ENCODE peak calls at places on chromosomes 4 and X, in seven cellular contexts. X is MM.1S; L is transverse colon; N is foreskin fibroblast; F is H9; V is lower leg skin; Q is CD8-positive, alpha-beta T cell. M is an unnamed sample.

GRCh38 chr4:134202557-134202956 is 968 bp upstream of the PABPC4L start:
- DNase-seq in X (no peak), L (no peak), N (no peak), F (no peak), V (no peak), Q (no peak), M (no peak)

GRCh38 chr4:7291372-7292135 is 99.2 kb downstream of the SORCS2 start:
- DNase-seq in X (no peak), L (peak), N (peak), F (no peak), V (no peak), Q (no peak), M (no peak)

GRCh38 chr4:878796-879729 is 53.1 kb downstream of the GAK start:
- DNase-seq in X (no peak), L (no peak), N (no peak), F (no peak), V (no peak), Q (peak), M (no peak)

GRCh38 chr4:146095091-146095690 is 80.3 kb upstream of the LSM6 start:
- DNase-seq in X (peak), L (peak), N (peak), F (no peak), V (no peak), Q (no peak), M (no peak)

GRCh38 chr4:2962614-2963184 is 507 bp downstream of the NOP14 start:
- DNase-seq in X (peak), L (peak), N (peak), F (peak), V (no peak), Q (no peak), M (no peak)

GRCh38 chr4:25861951-25862410 is 807 bp downstream of the SEL1L3 start:
- DNase-seq in X (peak), L (peak), N (peak), F (peak), V (no peak), Q (peak), M (no peak)

GRCh38 chrX:64975989-64976672 is at the start of gene ZC4H2:
- DNase-seq in X (peak), L (peak), N (peak), F (peak), V (peak), Q (peak), M (peak)

GRCh38 chrX:22164770-22165388 is 107.8 kb upstream of the CBLL2 start:
- DNase-seq in X (no peak), L (no peak), N (peak), F (no peak), V (no peak), Q (no peak), M (no peak)

GRCh38 chr4:14871676-14872430 is 130.4 kb upstream of the CPEB2 start:
- DNase-seq in X (peak), L (peak), N (peak), F (peak), V (no peak), Q (peak), M (no peak)

GRCh38 chrX:97399400-97399799 is 515.7 kb downstream of the RPA4 start:
- DNase-seq in X (peak), L (no peak), N (peak), F (no peak), V (no peak), Q (no peak), M (no peak)

GRCh38 chr4:59987289-59987688 is 1212.8 kb upstream of the ADGRL3 start:
- DNase-seq in X (no peak), L (no peak), N (no peak), F (no peak), V (no peak), Q (no peak), M (no peak)

GRCh38 chrX:84933956-84934556 is 69.6 kb upstream of the APOOL start:
- DNase-seq in X (no peak), L (no peak), N (no peak), F (no peak), V (no peak), Q (no peak), M (no peak)

GRCh38 chr4:65865489-65865888 is 195.2 kb upstream of the EPHA5 start:
- DNase-seq in X (no peak), L (no peak), N (no peak), F (no peak), V (no peak), Q (no peak), M (no peak)

GRCh38 chrX:11129546-11129945 is 18.4 kb downstream of the HCCS start:
- DNase-seq in X (no peak), L (no peak), N (no peak), F (no peak), V (no peak), Q (no peak), M (no peak)

GRCh38 chr4:110638347-110638746 is 15.5 kb upstream of the PITX2 start:
- DNase-seq in X (no peak), L (no peak), N (no peak), F (no peak), V (no peak), Q (no peak), M (no peak)

GRCh38 chr4:139872274-139872673 is 206.7 kb downstream of the MGST2 start:
- DNase-seq in X (no peak), L (no peak), N (peak), F (no peak), V (no peak), Q (no peak), M (no peak)

GRCh38 chr4:165502919-165503907 is 124.4 kb downstream of the CPE start:
- DNase-seq in X (no peak), L (no peak), N (no peak), F (no peak), V (no peak), Q (no peak), M (no peak)

DNA sequence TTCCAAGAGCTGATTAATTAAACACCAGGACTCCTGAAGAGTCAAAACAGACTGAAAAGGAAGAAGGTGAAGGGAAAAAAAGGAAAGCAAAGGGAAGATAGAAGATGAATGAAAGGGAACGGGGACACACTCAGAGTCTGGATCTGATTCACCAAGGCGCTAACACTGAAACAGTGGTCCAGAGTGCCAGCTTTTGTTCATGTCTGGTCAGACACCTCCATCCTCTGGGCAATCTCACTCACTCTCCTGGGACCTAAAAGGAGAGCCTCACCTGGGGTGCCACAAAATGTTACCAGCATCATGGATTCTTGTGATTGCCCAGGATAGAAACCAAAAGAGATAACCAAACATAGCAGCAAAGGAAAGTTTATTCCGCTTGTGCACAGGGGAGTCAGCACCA is 120.3 kb upstream of the AFF2 start:
- DNase-seq in X (peak), L (no peak), N (no peak), F (no peak), V (no peak), Q (no peak), M (no peak)
- TF ChIP-seq CTCF in X (no peak), L (no peak), N (no peak), F (no peak), V (no peak), Q (no peak), M (no peak)

GRCh38 chr4:41339812-41340809 is 83.4 kb downstream of the UCHL1 start:
- DNase-seq in X (no peak), L (no peak), N (peak), F (peak), V (no peak), Q (no peak), M (no peak)
- TF ChIP-seq CTCF in X (no peak), L (no peak), N (peak), F (no peak), V (no peak), Q (no peak), M (no peak)

DNA sequence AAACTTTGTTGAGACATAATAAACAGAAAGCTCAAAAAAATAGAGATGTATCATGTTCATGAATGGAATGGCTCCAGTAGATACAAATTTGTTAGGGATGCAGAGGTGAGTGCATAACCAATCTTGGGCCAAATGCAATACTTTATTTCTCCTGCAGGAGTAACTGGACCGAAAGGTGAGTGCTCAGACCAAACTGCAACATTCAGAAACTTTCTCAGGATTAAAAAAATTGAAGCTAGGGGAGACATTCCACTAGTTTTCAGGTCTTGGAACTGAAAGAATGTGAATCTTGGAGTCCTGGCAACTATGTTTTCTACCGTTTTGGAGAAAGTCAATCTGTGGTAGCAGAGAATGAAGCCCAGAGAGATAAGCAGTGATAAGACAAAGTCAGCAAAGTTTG is 21.2 kb upstream of the LCORL start:
- DNase-seq in X (no peak), L (no peak), N (no peak), F (no peak), V (no peak), Q (no peak), M (no peak)
- TF ChIP-seq CTCF in X (peak), L (peak), N (no peak), F (peak), V (no peak), Q (peak), M (no peak)

GRCh38 chrX:101759000-101759399 is 99.3 kb upstream of the ARMCX2 start:
- DNase-seq in X (peak), L (no peak), N (peak), F (peak), V (no peak), Q (peak), M (no peak)
- TF ChIP-seq CTCF in X (peak), L (peak), N (peak), F (peak), V (no peak), Q (peak), M (no peak)

GRCh38 chrX:1398431-1399340 is 6.8 kb upstream of the SLC25A6 start:
- DNase-seq in X (no peak), L (no peak), N (no peak), F (no peak), V (no peak), Q (no peak), M (no peak)
- TF ChIP-seq CTCF in X (no peak), L (no peak), N (no peak), F (no peak), V (no peak), Q (no peak), M (no peak)

DNA sequence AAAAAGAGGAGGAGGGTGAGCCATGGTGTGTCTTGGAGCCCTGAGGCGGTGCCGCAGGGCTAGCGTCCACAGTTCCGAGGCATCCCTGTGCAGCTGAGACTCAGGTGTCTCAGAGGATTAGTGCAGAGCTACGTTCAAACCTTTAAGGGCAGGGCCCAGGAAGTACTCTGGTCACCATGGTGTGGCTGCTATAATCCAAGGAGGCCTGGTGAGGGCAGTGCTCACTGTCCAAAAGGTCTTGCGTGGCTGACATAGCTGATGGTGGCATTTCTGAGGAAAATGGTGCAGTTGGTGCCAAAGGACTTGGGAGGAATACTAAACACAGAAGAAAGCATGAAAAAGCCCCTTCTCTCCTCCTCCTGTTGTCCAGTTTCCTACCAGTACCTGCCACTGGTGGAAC is 146.9 kb downstream of the DCHS2 start:
- DNase-seq in X (no peak), L (no peak), N (no peak), F (peak), V (no peak), Q (no peak), M (no peak)
- TF ChIP-seq CTCF in X (peak), L (no peak), N (no peak), F (peak), V (no peak), Q (no peak), M (no peak)

M was measured in activated B cell treated with CpG ODN at 0.5 μM for 24 hours.